ENCODE peak calls at places on chromosomes 6 and 20, in five cellular contexts. P, V, Z, T and J are unnamed samples.

GRCh38 chr6:12328701-12329100 is 38.5 kb downstream of the EDN1 start:
- DNase-seq in P (no peak), V (no peak), Z (no peak), T (no peak), J (no peak)

GRCh38 chr6:139436521-139437348 is 62.3 kb upstream of the CITED2 start:
- DNase-seq in P (no peak), V (no peak), Z (no peak), T (no peak), J (no peak)

GRCh38 chr20:8879669-8880068 is 189.2 kb upstream of the PLCB4 start:
- DNase-seq in P (no peak), V (no peak), Z (no peak), T (no peak), J (no peak)

GRCh38 chr20:33423141-33423834 is 20.3 kb downstream of the SNTA1 start:
- DNase-seq in P (no peak), V (peak; percentile 79), Z (no peak), T (no peak), J (no peak)

GRCh38 chr20:112396-112795 is 24.9 kb downstream of the DEFB125 start:
- DNase-seq in P (no peak), V (peak; percentile 2), Z (no peak), T (no peak), J (no peak)

GRCh38 chr6:87654880-87655454 is 47.1 kb downstream of the AKIRIN2 start:
- DNase-seq in P (no peak), V (peak; percentile 26), Z (no peak), T (no peak), J (no peak)

GRCh38 chr20:10597637-10598036 is 76.2 kb downstream of the JAG1 start:
- DNase-seq in P (no peak), V (no peak), Z (no peak), T (no peak), J (no peak)

GRCh38 chr20:44728835-44729342 is 13.7 kb downstream of the CCN5 start:
- DNase-seq in P (no peak), V (peak; percentile 81), Z (peak; percentile 53), T (no peak), J (no peak)

GRCh38 chr20:21710863-21711431 is 5.5 kb downstream of the PAX1 start:
- DNase-seq in P (no peak), V (no peak), Z (no peak), T (no peak), J (no peak)

GRCh38 chr6:105199711-105200110 is 19.9 kb upstream of the POPDC3 start:
- DNase-seq in P (no peak), V (no peak), Z (no peak), T (no peak), J (no peak)

GRCh38 chr20:32902456-32903420 is 44.0 kb downstream of the EFCAB8 start:
- DNase-seq in P (no peak), V (peak; percentile 40), Z (peak; percentile 70), T (no peak), J (peak; percentile 64)

GRCh38 chr20:49790077-49790798 is 22.4 kb upstream of the SLC9A8 start:
- DNase-seq in P (no peak), V (peak; percentile 82), Z (no peak), T (no peak), J (no peak)

GRCh38 chr20:571754-572331 is 28.3 kb upstream of the CSNK2A1 start:
- DNase-seq in P (no peak), V (no peak), Z (no peak), T (no peak), J (peak; percentile 61)

GRCh38 chr6:27528714-27529113 is 55.8 kb upstream of the ZNF184 start:
- DNase-seq in P (no peak), V (no peak), Z (no peak), T (no peak), J (no peak)

GRCh38 chr6:124823240-124824105 is 138.8 kb upstream of the RNF217 start:
- DNase-seq in P (no peak), V (no peak), Z (peak; percentile 56), T (no peak), J (no peak)

GRCh38 chr6:21992178-21992967 is 304.5 kb downstream of the PRL start:
- DNase-seq in P (no peak), V (peak; percentile 56), Z (no peak), T (no peak), J (no peak)

GRCh38 chr6:26570027-26570809 is 26.5 kb upstream of the ABT1 start:
- DNase-seq in P (no peak), V (no peak), Z (no peak), T (no peak), J (no peak)